ENCODE peak calls at places on chromosomes 12 and 14, in nine cellular contexts. K is stomach, Z is transverse colon, G is breast epithelium, O is endothelial cell of umbilical vein, P is GM12892, I is sigmoid colon, S is GM12891, J is GM12878. N is an unnamed sample.

GRCh38 chr14:35366048-35366428 is 38.5 kb downstream of the NFKBIA start:
- DNase-seq in K (no peak), Z (no peak), G (no peak), O (peak), P (no peak), I (no peak), S (no peak), J (no peak), N (peak)

GRCh38 chr12:26692417-26692816 is 140.6 kb downstream of the ITPR2 start:
- DNase-seq in K (no peak), Z (no peak), G (no peak), O (no peak), P (no peak), I (no peak), S (no peak), J (no peak), N (no peak)

GRCh38 chr12:81530352-81530751 is 228.8 kb downstream of the PPFIA2 start:
- DNase-seq in K (no peak), Z (no peak), G (no peak), O (no peak), P (no peak), I (no peak), S (no peak), J (no peak), N (no peak)

GRCh38 chr14:34227834-34228662 is 234.0 kb downstream of the SPTSSA start:
- DNase-seq in K (peak), Z (peak), G (peak), O (peak), P (peak), I (peak), S (peak), J (no peak), N (peak)

GRCh38 chr12:64840129-64840528 is 15.7 kb downstream of the TBC1D30 start:
- DNase-seq in K (no peak), Z (no peak), G (no peak), O (no peak), P (no peak), I (no peak), S (no peak), J (no peak), N (no peak)

GRCh38 chr12:54208591-54208990 is 19.8 kb upstream of the SMUG1 start:
- DNase-seq in K (no peak), Z (no peak), G (no peak), O (no peak), P (no peak), I (no peak), S (no peak), J (no peak), N (no peak)

GRCh38 chr12:85057370-85057963 is 21.3 kb downstream of the LRRIQ1 start:
- DNase-seq in K (no peak), Z (peak), G (no peak), O (peak), P (no peak), I (no peak), S (no peak), J (no peak), N (no peak)

GRCh38 chr12:8687846-8688601 is 9.8 kb upstream of the RIMKLB start:
- DNase-seq in K (no peak), Z (peak), G (peak), O (peak), P (peak), I (peak), S (no peak), J (no peak), N (peak)

GRCh38 chr14:89673499-89674225 is 256.6 kb upstream of the FOXN3 start:
- DNase-seq in K (no peak), Z (peak), G (no peak), O (no peak), P (no peak), I (no peak), S (no peak), J (no peak), N (no peak)

GRCh38 chr14:97402279-97402678 is 605.1 kb downstream of the VRK1 start:
- DNase-seq in K (no peak), Z (peak), G (no peak), O (no peak), P (no peak), I (no peak), S (no peak), J (no peak), N (no peak)

DNA sequence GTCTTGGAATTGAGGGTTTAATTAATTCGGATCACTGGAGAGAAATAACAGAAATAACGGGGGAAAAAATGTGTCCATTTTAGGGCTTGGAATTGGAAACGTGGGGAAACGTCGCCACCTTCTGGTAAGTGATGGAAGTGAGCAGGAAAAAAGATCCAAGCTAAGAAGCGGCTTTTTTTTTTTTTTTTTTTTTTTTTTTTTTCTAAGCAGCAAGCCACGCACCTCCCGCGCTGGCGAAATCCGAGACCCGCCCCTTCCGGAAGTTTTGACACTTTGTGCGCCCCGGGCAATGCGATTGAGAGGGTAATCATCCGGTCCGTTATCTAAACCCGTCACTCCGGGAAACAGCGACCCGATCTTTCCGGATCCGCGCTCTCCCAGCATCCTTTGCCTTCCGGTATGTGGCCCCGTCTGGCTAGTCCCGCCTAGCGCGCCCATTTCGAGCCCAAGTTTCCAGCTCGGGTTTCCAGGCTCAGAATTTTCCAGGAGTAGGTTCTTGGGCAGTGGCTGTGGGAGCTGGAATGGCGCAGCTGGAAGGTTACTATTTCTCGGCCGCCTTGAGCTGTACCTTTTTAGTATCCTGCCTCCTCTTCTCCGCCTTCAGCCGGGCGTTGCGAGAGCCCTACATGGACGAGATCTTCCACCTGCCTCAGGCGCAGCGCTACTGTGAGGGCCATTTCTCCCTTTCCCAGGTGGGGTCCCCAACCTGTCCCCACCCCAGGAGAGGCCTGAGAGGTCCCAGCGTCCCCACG is at the start of gene ALG10:
- DNase-seq in K (peak), Z (peak), G (peak), O (peak), P (peak), I (peak), S (peak), J (peak), N (peak)
- TF ChIP-seq POLR2AphosphoS5 in K (peak), Z (peak), G (peak), O (peak), P (peak), I (peak), S (peak), J (peak), N (peak)

GRCh38 chr14:29242755-29243340 is 476.3 kb downstream of the FOXG1 start:
- DNase-seq in K (no peak), Z (no peak), G (no peak), O (peak), P (no peak), I (no peak), S (no peak), J (no peak), N (no peak)
- TF ChIP-seq POLR2A in K (no peak), Z (no peak), G (no peak), O (no peak), P (no peak), I (no peak), S (no peak), J (no peak), N (no peak)

GRCh38 chr12:111174283-111175108 is 194.4 kb downstream of the PHETA1 start:
- DNase-seq in K (no peak), Z (no peak), G (no peak), O (no peak), P (no peak), I (no peak), S (no peak), J (no peak), N (no peak)
- TF ChIP-seq POLR2AphosphoS5 in K (no peak), Z (no peak), G (no peak), O (no peak), P (no peak), I (no peak), S (no peak), J (no peak), N (no peak)

DNA sequence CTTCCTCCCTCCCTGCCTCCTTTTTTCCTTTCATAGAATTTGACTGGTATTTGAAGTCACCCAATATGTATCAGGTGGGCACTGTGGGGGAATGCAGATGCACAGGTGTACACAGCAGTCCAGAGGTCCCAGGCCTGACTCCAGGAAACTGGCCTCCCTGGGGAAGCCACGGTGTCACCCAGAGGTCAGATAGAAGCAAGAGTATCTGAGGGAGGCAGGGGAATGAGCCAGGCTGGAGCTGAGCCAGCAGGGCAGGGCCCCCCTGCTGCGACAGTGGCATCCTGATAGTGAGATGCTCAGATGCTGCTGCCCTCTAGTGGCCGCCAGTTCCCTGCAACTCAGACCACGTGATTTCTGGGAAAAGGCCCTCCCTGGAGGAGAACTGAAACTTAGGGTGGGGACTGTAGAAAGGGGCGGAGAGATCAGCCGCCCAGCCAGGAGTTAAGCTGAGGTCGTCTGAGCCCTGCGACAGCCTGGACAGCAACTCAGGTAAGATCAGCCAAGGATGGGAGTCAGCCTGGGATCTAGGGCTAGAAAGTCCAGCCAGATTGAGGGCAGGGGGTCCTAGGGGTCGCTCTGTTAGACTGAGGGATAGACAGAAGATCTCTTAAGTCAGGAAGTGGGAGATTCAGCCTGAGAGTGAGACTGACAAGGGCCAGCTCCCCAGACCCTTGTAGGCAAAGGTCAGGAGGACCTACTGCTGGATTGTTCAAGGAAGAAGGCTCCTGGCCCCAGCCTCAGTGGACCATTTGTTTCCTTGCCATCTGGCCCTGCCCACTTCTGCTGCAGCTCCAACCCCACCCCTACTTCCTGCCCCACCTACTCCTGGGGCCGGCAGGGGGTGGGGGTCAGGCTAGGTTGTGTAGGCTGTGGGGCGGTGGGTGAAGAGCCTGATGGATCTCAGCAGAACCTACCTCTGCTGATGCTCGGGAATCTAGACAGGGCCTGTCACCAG is at the start of gene IRF9:
- DNase-seq in K (peak), Z (peak), G (peak), O (peak), P (peak), I (peak), S (peak), J (peak), N (peak)
- TF ChIP-seq POLR2A in K (no peak), Z (peak), G (peak), O (peak), P (peak), I (peak), S (peak), J (peak), N (peak)

GRCh38 chr14:59377991-59378720 is 87.0 kb downstream of the GPR135 start:
- DNase-seq in K (no peak), Z (no peak), G (no peak), O (no peak), P (no peak), I (peak), S (no peak), J (no peak), N (no peak)
- TF ChIP-seq POLR2AphosphoS5 in K (no peak), Z (peak), G (no peak), O (no peak), P (no peak), I (peak), S (no peak), J (no peak), N (no peak)

GRCh38 chr14:70816525-70816924 is 7.2 kb upstream of the MAP3K9 start:
- DNase-seq in K (no peak), Z (no peak), G (no peak), O (no peak), P (no peak), I (no peak), S (no peak), J (no peak), N (no peak)

GRCh38 chr14:70823281-70823680 is 14.0 kb upstream of the MAP3K9 start:
- DNase-seq in K (no peak), Z (no peak), G (no peak), O (no peak), P (no peak), I (no peak), S (no peak), J (no peak), N (no peak)

GRCh38 chr14:70822706-70823185 is 13.4 kb upstream of the MAP3K9 start:
- DNase-seq in K (peak), Z (peak), G (no peak), O (no peak), P (no peak), I (no peak), S (no peak), J (no peak), N (peak)

GRCh38 chr14:70821916-70822705 is 12.8 kb upstream of the MAP3K9 start:
- DNase-seq in K (peak), Z (peak), G (no peak), O (peak), P (peak), I (peak), S (peak), J (no peak), N (peak)

DNA sequence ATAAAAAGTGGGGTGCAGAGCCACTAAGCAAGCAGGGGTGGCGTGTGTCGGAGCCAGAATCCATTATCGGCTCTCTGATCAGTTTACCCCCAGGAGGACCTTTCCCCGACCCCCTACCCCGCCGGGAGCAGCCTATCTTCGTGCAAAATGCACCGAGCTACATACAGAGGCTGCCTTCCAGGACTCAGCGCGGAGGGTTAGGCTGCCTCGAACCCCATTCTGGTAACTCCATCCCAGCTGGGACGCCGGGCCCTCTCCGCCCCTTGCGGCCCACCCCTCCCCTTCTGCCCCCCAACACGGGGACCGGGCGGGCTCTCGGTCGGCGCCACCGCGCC is 12.2 kb upstream of the MAP3K9 start:
- DNase-seq in K (peak), Z (no peak), G (no peak), O (no peak), P (no peak), I (no peak), S (no peak), J (no peak), N (no peak)
- TF ChIP-seq POLR2A in K (no peak), Z (no peak), G (no peak), O (no peak), P (no peak), I (no peak), S (no peak), J (no peak), N (no peak)